ENCODE peak calls at places on chromosome 1, in seven cellular contexts. Y, R, N, I, G, S and O are unnamed samples.

GRCh38 chr1:8516278-8516777 is 198.4 kb downstream of the SLC45A1 start:
- DNase-seq in Y (no peak), R (no peak), N (no peak), I (no peak), G (no peak), S (no peak), O (no peak)

GRCh38 chr1:109827986-109828385 is 64.3 kb upstream of the EPS8L3 start:
- DNase-seq in Y (no peak), R (no peak), N (no peak), I (no peak), G (no peak), S (no peak), O (no peak)

GRCh38 chr1:10308001-10308400 is 90.9 kb upstream of the PGD start:
- DNase-seq in Y (no peak), R (no peak), N (no peak), I (no peak), G (no peak), S (no peak), O (no peak)

GRCh38 chr1:170674239-170674638 is 10.3 kb downstream of the PRRX1 start:
- DNase-seq in Y (no peak), R (peak), N (no peak), I (no peak), G (no peak), S (peak), O (no peak)

GRCh38 chr1:26799479-26800133 is 11.9 kb downstream of the PIGV start:
- DNase-seq in Y (no peak), R (no peak), N (peak), I (no peak), G (no peak), S (peak), O (no peak)

GRCh38 chr1:238177960-238178359 is 287.2 kb upstream of the ZP4 start:
- DNase-seq in Y (no peak), R (no peak), N (no peak), I (no peak), G (no peak), S (no peak), O (no peak)

GRCh38 chr1:234972411-234973191 is 156.0 kb downstream of the TOMM20 start:
- DNase-seq in Y (no peak), R (no peak), N (peak), I (peak), G (no peak), S (no peak), O (no peak)

GRCh38 chr1:83023212-83023611 is 975.7 kb downstream of the TTLL7 start:
- DNase-seq in Y (no peak), R (no peak), N (no peak), I (no peak), G (no peak), S (no peak), O (no peak)

GRCh38 chr1:41738475-41738874 is 180.2 kb downstream of the HIVEP3 start:
- DNase-seq in Y (no peak), R (no peak), N (no peak), I (no peak), G (no peak), S (no peak), O (no peak)

GRCh38 chr1:214135886-214136285 is 145.1 kb upstream of the SMYD2 start:
- DNase-seq in Y (no peak), R (no peak), N (no peak), I (no peak), G (no peak), S (no peak), O (no peak)

GRCh38 chr1:202306535-202307345 is 35.0 kb downstream of the UBE2T start:
- DNase-seq in Y (no peak), R (no peak), N (no peak), I (no peak), G (no peak), S (no peak), O (no peak)

GRCh38 chr1:26787381-26787705 is 407 bp upstream of the PIGV start:
- DNase-seq in Y (no peak), R (no peak), N (no peak), I (no peak), G (peak), S (no peak), O (no peak)

GRCh38 chr1:1907098-1907736 is 7.8 kb upstream of the CALML6 start:
- DNase-seq in Y (no peak), R (no peak), N (no peak), I (peak), G (peak), S (peak), O (no peak)

GRCh38 chr1:58816072-58816746 is 32.4 kb upstream of the JUN start:
- DNase-seq in Y (peak), R (peak), N (peak), I (peak), G (peak), S (peak), O (peak)
- TF ChIP-seq CTCF in Y (no peak), R (no peak), N (peak), I (no peak), G (peak), S (no peak), O (peak)

DNA sequence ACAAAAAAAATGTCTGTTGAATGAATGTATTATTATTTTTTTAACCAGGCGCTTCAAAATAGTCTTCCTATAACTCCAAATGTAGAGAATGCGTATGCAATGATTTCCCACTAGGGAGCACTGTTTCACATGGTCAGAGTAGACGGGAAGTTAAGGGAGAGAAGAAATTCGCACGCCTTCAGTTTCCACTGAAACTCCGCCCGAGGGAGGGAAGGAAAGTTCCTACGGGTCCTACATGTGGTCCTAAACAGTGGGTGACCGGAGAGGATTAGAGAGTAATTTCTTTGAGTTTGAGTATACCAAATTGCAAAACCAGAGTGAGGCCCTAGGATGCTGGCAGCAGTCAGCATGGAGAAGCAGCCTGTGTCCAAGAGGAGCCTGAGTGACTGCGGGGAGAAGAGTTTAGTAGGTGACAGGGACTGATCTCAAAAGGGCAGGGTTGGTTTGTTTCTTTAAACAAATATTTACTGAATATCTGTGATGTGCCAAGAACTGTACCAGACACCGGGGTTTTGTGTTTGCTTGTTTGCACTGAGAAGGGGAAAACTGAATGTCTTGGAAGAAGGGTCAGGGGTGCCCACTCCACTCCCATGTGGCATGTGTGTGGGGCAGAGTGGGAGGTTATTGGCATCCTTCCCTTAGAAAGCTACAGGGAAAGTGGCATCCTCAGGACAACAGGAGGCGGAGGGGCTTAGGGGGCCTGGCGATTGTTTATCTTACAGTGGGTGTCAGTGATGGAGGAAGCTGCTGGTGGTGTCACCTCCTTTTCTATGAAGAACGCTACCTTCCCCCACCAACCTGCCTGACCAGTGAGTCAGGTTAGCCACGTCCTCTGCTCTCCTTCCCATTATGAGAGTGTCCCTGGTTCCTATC is 22.8 kb downstream of the RNU5D-1 start:
- DNase-seq in Y (peak), R (no peak), N (peak), I (peak), G (peak), S (peak), O (no peak)
- TF ChIP-seq CTCF in Y (no peak), R (peak), N (peak), I (peak), G (peak), S (peak), O (peak)

GRCh38 chr1:44674113-44675000 is at the start of the genes ARMH1 and TMEM53:
- DNase-seq in Y (peak), R (peak), N (peak), I (peak), G (peak), S (peak), O (peak)
- TF ChIP-seq CTCF in Y (no peak), R (no peak), N (no peak), I (no peak), G (no peak), S (no peak), O (no peak)

GRCh38 chr1:17002524-17002902 is 9.2 kb downstream of the ATP13A2 start:
- DNase-seq in Y (no peak), R (no peak), N (no peak), I (no peak), G (no peak), S (no peak), O (no peak)

GRCh38 chr1:16998589-16998988 is 13.1 kb downstream of the ATP13A2 start:
- DNase-seq in Y (no peak), R (no peak), N (no peak), I (no peak), G (no peak), S (no peak), O (no peak)

GRCh38 chr1:17001760-17002523 is 9.8 kb downstream of the ATP13A2 start:
- DNase-seq in Y (no peak), R (no peak), N (no peak), I (no peak), G (no peak), S (no peak), O (no peak)

GRCh38 chr1:16996845-16997244 is 14.9 kb downstream of the ATP13A2 start:
- DNase-seq in Y (no peak), R (no peak), N (no peak), I (no peak), G (no peak), S (no peak), O (no peak)

DNA sequence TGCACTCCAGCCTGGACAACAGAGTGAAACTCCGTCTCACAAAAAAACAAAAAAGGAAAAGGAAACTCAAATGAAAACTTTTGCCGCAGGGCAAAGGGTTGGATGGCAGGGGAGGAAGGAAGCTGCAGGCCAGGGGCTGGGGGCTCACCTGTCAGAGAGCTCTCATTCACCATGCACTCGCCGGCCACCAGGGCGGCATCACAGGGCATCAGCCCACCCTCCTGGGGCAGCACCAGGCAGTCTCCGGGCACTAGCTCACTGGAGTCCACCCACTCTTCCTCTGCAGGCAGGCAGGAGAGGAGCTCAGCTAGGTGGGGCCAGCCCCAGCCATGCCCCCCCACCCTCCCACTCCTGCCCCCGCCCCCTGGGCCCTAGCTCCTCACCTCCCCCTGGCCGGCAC is 11.9 kb downstream of the ATP13A2 start:
- DNase-seq in Y (no peak), R (no peak), N (no peak), I (no peak), G (no peak), S (no peak), O (no peak)
- TF ChIP-seq CTCF in Y (no peak), R (no peak), N (no peak), I (no peak), G (no peak), S (no peak), O (no peak)

GRCh38 chr1:243316366-243316989 is 60.6 kb downstream of the SDCCAG8 start:
- DNase-seq in Y (no peak), R (no peak), N (no peak), I (no peak), G (no peak), S (no peak), O (peak)
- TF ChIP-seq CTCF in Y (no peak), R (no peak), N (no peak), I (no peak), G (no peak), S (no peak), O (no peak)

GRCh38 chr1:212410231-212410825 is 4.4 kb downstream of the PACC1 start:
- DNase-seq in Y (no peak), R (no peak), N (no peak), I (no peak), G (no peak), S (no peak), O (no peak)

GRCh38 chr1:212413902-212414327 is 771 bp downstream of the PACC1 start:
- DNase-seq in Y (no peak), R (no peak), N (no peak), I (no peak), G (no peak), S (peak), O (peak)

GRCh38 chr1:212412374-212412773 is 2.3 kb downstream of the PACC1 start:
- DNase-seq in Y (no peak), R (no peak), N (no peak), I (no peak), G (no peak), S (no peak), O (no peak)

GRCh38 chr1:212415107-212415841 is 588 bp upstream of the PACC1 start:
- DNase-seq in Y (no peak), R (no peak), N (no peak), I (no peak), G (no peak), S (no peak), O (no peak)

GRCh38 chr1:212414328-212415106 is at the start of gene PACC1:
- DNase-seq in Y (peak), R (peak), N (peak), I (peak), G (peak), S (peak), O (peak)
- TF ChIP-seq CTCF in Y (no peak), R (no peak), N (peak), I (no peak), G (no peak), S (no peak), O (no peak)